ENCODE peak calls at places on chromosomes 12 and 14, in five cellular contexts. I is Calu3, C is PC-3, G is SW480, Q is fibroblast of the aortic adventitia. R is an unnamed sample.

GRCh38 chr14:75927564-75928087 is 54.2 kb downstream of the TGFB3 start:
- DNase-seq in C (no peak), I (no peak), Q (no peak), G (no peak), R (no peak)

GRCh38 chr14:20455355-20456300 is 602 bp downstream of the APEX1 start:
- DNase-seq in G (peak), Q (peak), C (peak), I (no peak), R (no peak)

GRCh38 chr12:66688836-66689439 is 10.1 kb upstream of the GRIP1 start:
- DNase-seq in Q (peak), G (peak), C (peak), I (peak), R (peak)

GRCh38 chr14:29463727-29464370 is 463.8 kb downstream of the PRKD1 start:
- DNase-seq in Q (peak), I (no peak), G (no peak), C (peak), R (no peak)

GRCh38 chr12:113899844-113900471 is 66.2 kb downstream of the RBM19 start:
- DNase-seq in I (no peak), C (no peak), Q (no peak), G (no peak), R (no peak)

GRCh38 chr12:2582631-2583616 is 211.8 kb upstream of the FKBP4 start:
- DNase-seq in C (peak), G (peak), Q (peak), I (peak), R (peak)

GRCh38 chr12:96020314-96021003 is 14.9 kb downstream of the LTA4H start:
- DNase-seq in C (no peak), I (no peak), Q (no peak), G (no peak), R (no peak)

GRCh38 chr12:32107376-32108267 is 975 bp downstream of the BICD1 start:
- DNase-seq in Q (peak), I (peak), G (peak), C (peak), R (peak)

GRCh38 chr12:44372259-44372658 is 503.9 kb downstream of the NELL2 start:
- DNase-seq in Q (peak), I (no peak), G (no peak), C (peak), R (no peak)

GRCh38 chr14:96706893-96707292 is 90.3 kb upstream of the VRK1 start:
- DNase-seq in I (no peak), G (no peak), Q (no peak), C (no peak), R (no peak)

GRCh38 chr14:95516554-95517209 is at the start of gene SYNE3:
- DNase-seq in G (peak), Q (no peak), C (peak), I (peak), R (no peak)

GRCh38 chr12:89927226-89927698 is 218.6 kb upstream of the ATP2B1 start:
- DNase-seq in I (no peak), Q (no peak), C (no peak), G (no peak), R (no peak)

GRCh38 chr12:89695100-89695499 is 13.5 kb downstream of the ATP2B1 start:
- DNase-seq in Q (peak), G (no peak), C (no peak), I (no peak), R (no peak)

GRCh38 chr12:50185975-50186663 is 18.9 kb upstream of the CERS5 start:
- DNase-seq in Q (peak), C (peak), I (no peak), G (no peak), R (no peak)

GRCh38 chr12:31011746-31012567 is 61.7 kb upstream of the DDX11 start:
- DNase-seq in C (no peak), G (no peak), Q (no peak), I (no peak), R (peak)